ENCODE peak calls at places on chromosomes 4 and X, in five cellular contexts. One of them, this sample, is unnamed.
A peak's percentile ranks its signal among the peaks of the same experiment; 100 is the strongest.

GRCh38 chrX:101291204-101291603 is at the start of gene TAF7L:
- DNase-seq in naive thymus-derived CD4-positive, alpha-beta T cell: no peak
- DNase-seq in stimulated activated CD8-positive, alpha-beta memory T cell treated with anti-CD3 and anti-CD28 coated beads, Interleukin-7, amount 100 ng/mL, for 24 hours: no peak
- DNase-seq in Caco-2: no peak
- DNase-seq in stimulated activated CD4-positive, alpha-beta T cell treated with anti-CD3 and anti-CD28 coated beads, Interleukin-4, amount 100 ng/mL, for 48 hours: no peak
- DNase-seq in this sample: no peak

GRCh38 chrX:149275836-149276235 is 229.3 kb downstream of the IDS start:
- DNase-seq in naive thymus-derived CD4-positive, alpha-beta T cell: no peak
- DNase-seq in stimulated activated CD8-positive, alpha-beta memory T cell treated with anti-CD3 and anti-CD28 coated beads, Interleukin-7, amount 100 ng/mL, for 24 hours: no peak
- DNase-seq in Caco-2: no peak
- DNase-seq in stimulated activated CD4-positive, alpha-beta T cell treated with anti-CD3 and anti-CD28 coated beads, Interleukin-4, amount 100 ng/mL, for 48 hours: no peak
- DNase-seq in this sample: no peak

GRCh38 chrX:9882669-9883446 is 84.3 kb upstream of the CLDN34 start:
- DNase-seq in naive thymus-derived CD4-positive, alpha-beta T cell: no peak
- DNase-seq in stimulated activated CD8-positive, alpha-beta memory T cell treated with anti-CD3 and anti-CD28 coated beads, Interleukin-7, amount 100 ng/mL, for 24 hours: no peak
- DNase-seq in Caco-2: no peak
- DNase-seq in stimulated activated CD4-positive, alpha-beta T cell treated with anti-CD3 and anti-CD28 coated beads, Interleukin-4, amount 100 ng/mL, for 48 hours: no peak
- DNase-seq in this sample: no peak

GRCh38 chr4:101393256-101393655 is 45.9 kb upstream of the PPP3CA start:
- DNase-seq in naive thymus-derived CD4-positive, alpha-beta T cell: no peak
- DNase-seq in stimulated activated CD8-positive, alpha-beta memory T cell treated with anti-CD3 and anti-CD28 coated beads, Interleukin-7, amount 100 ng/mL, for 24 hours: no peak
- DNase-seq in Caco-2: no peak
- DNase-seq in stimulated activated CD4-positive, alpha-beta T cell treated with anti-CD3 and anti-CD28 coated beads, Interleukin-4, amount 100 ng/mL, for 48 hours: no peak
- DNase-seq in this sample: peak; percentile 9

GRCh38 chrX:118724352-118724751 is 3.1 kb upstream of the IL13RA1 start:
- DNase-seq in naive thymus-derived CD4-positive, alpha-beta T cell: no peak
- DNase-seq in stimulated activated CD8-positive, alpha-beta memory T cell treated with anti-CD3 and anti-CD28 coated beads, Interleukin-7, amount 100 ng/mL, for 24 hours: no peak
- DNase-seq in Caco-2: no peak
- DNase-seq in stimulated activated CD4-positive, alpha-beta T cell treated with anti-CD3 and anti-CD28 coated beads, Interleukin-4, amount 100 ng/mL, for 48 hours: no peak
- DNase-seq in this sample: no peak

GRCh38 chr4:3041192-3042142 is 32.9 kb downstream of the HTT-AS start:
- DNase-seq in naive thymus-derived CD4-positive, alpha-beta T cell: peak; percentile 37
- DNase-seq in stimulated activated CD8-positive, alpha-beta memory T cell treated with anti-CD3 and anti-CD28 coated beads, Interleukin-7, amount 100 ng/mL, for 24 hours: no peak
- DNase-seq in Caco-2: peak; percentile 67
- DNase-seq in stimulated activated CD4-positive, alpha-beta T cell treated with anti-CD3 and anti-CD28 coated beads, Interleukin-4, amount 100 ng/mL, for 48 hours: peak; percentile 26
- DNase-seq in this sample: no peak

GRCh38 chrX:80022363-80023031 is 7.9 kb downstream of the TBX22 start:
- DNase-seq in naive thymus-derived CD4-positive, alpha-beta T cell: no peak
- DNase-seq in stimulated activated CD8-positive, alpha-beta memory T cell treated with anti-CD3 and anti-CD28 coated beads, Interleukin-7, amount 100 ng/mL, for 24 hours: no peak
- DNase-seq in Caco-2: no peak
- DNase-seq in stimulated activated CD4-positive, alpha-beta T cell treated with anti-CD3 and anti-CD28 coated beads, Interleukin-4, amount 100 ng/mL, for 48 hours: no peak
- DNase-seq in this sample: no peak

GRCh38 chrX:11787564-11787963 is 29.5 kb downstream of the MSL3 start:
- DNase-seq in naive thymus-derived CD4-positive, alpha-beta T cell: peak; percentile 56
- DNase-seq in stimulated activated CD8-positive, alpha-beta memory T cell treated with anti-CD3 and anti-CD28 coated beads, Interleukin-7, amount 100 ng/mL, for 24 hours: peak; percentile 46
- DNase-seq in Caco-2: no peak
- DNase-seq in stimulated activated CD4-positive, alpha-beta T cell treated with anti-CD3 and anti-CD28 coated beads, Interleukin-4, amount 100 ng/mL, for 48 hours: peak; percentile 74
- DNase-seq in this sample: no peak

GRCh38 chr4:125011646-125012045 is 299.1 kb upstream of the ANKRD50 start:
- DNase-seq in naive thymus-derived CD4-positive, alpha-beta T cell: no peak
- DNase-seq in stimulated activated CD8-positive, alpha-beta memory T cell treated with anti-CD3 and anti-CD28 coated beads, Interleukin-7, amount 100 ng/mL, for 24 hours: no peak
- DNase-seq in Caco-2: no peak
- DNase-seq in stimulated activated CD4-positive, alpha-beta T cell treated with anti-CD3 and anti-CD28 coated beads, Interleukin-4, amount 100 ng/mL, for 48 hours: no peak
- DNase-seq in this sample: no peak

GRCh38 chr4:81030617-81031388 is at the start of gene BMP3:
- DNase-seq in naive thymus-derived CD4-positive, alpha-beta T cell: no peak
- DNase-seq in stimulated activated CD8-positive, alpha-beta memory T cell treated with anti-CD3 and anti-CD28 coated beads, Interleukin-7, amount 100 ng/mL, for 24 hours: no peak
- DNase-seq in Caco-2: no peak
- DNase-seq in stimulated activated CD4-positive, alpha-beta T cell treated with anti-CD3 and anti-CD28 coated beads, Interleukin-4, amount 100 ng/mL, for 48 hours: no peak
- DNase-seq in this sample: no peak

GRCh38 chr4:187491421-187491820 is 504.1 kb upstream of the ZFP42 start:
- DNase-seq in naive thymus-derived CD4-positive, alpha-beta T cell: no peak
- DNase-seq in stimulated activated CD8-positive, alpha-beta memory T cell treated with anti-CD3 and anti-CD28 coated beads, Interleukin-7, amount 100 ng/mL, for 24 hours: no peak
- DNase-seq in Caco-2: no peak
- DNase-seq in stimulated activated CD4-positive, alpha-beta T cell treated with anti-CD3 and anti-CD28 coated beads, Interleukin-4, amount 100 ng/mL, for 48 hours: no peak
- DNase-seq in this sample: no peak

This sample was measured in BJ.